ENCODE peak calls at places on chromosomes 3 and 15, in four cellular contexts. Q, P, B and S are unnamed samples. For H3K4me1, the result is how much of the 10 kb centered on the place peaks cover.

GRCh38 chr3:44045476-44046275 is 196.0 kb upstream of the TOPAZ1 start:
- DNase-seq in Q (peak), P (peak), B (no peak), S (no peak)

GRCh38 chr3:197516517-197516889 is 39.3 kb downstream of the BDH1 start:
- DNase-seq in Q (no peak), P (peak), B (peak), S (peak)

GRCh38 chr15:36156855-36157521 is 422.4 kb upstream of the CDIN1 start:
- DNase-seq in Q (no peak), P (peak), B (no peak), S (no peak)

GRCh38 chr3:196740476-196741400 is 1.1 kb downstream of the PAK2 start:
- DNase-seq in Q (no peak), P (peak), B (peak), S (peak)

GRCh38 chr3:50121416-50122032 is 32.8 kb downstream of the RBM5 start:
- DNase-seq in Q (peak), P (peak), B (peak), S (peak)

GRCh38 chr15:99390667-99391066 is 139.4 kb downstream of the LRRC28 start:
- DNase-seq in Q (no peak), P (no peak), B (no peak), S (no peak)

GRCh38 chr3:142863010-142863787 is 25.7 kb downstream of the PCOLCE2 start:
- DNase-seq in Q (no peak), P (peak), B (peak), S (no peak)

GRCh38 chr3:156187146-156187769 is 66.9 kb downstream of the KCNAB1 start:
- DNase-seq in Q (no peak), P (peak), B (peak), S (no peak)

GRCh38 chr15:88985547-88986393 is 72.6 kb upstream of the MFGE8 start:
- DNase-seq in Q (no peak), P (no peak), B (no peak), S (no peak)

GRCh38 chr3:58490860-58491501 is 915 bp upstream of the KCTD6 start:
- DNase-seq in Q (no peak), P (no peak), B (no peak), S (no peak)

GRCh38 chr3:152385761-152386160 is 117.0 kb downstream of the MBNL1 start:
- DNase-seq in Q (no peak), P (peak), B (no peak), S (peak)

GRCh38 chr3:34408088-34408487 is 609.7 kb downstream of the PDCD6IP start:
- DNase-seq in Q (no peak), P (no peak), B (no peak), S (no peak)

GRCh38 chr3:23667536-23668429 is 138.0 kb upstream of the UBE2E1 start:
- DNase-seq in Q (no peak), P (peak), B (no peak), S (peak)

GRCh38 chr3:123027292-123028232 is at the start of gene SEMA5B:
- DNase-seq in Q (no peak), P (peak), B (no peak), S (no peak)

GRCh38 chr3:167437428-167438139 is 36.3 kb downstream of the SERPINI2 start:
- DNase-seq in Q (no peak), P (no peak), B (no peak), S (no peak)

GRCh38 chr15:100879461-100880138 is at the start of gene ALDH1A3:
- DNase-seq in Q (peak), P (peak), B (no peak), S (no peak)

GRCh38 chr3:60636846-60637245 is 614.4 kb downstream of the FHIT start:
- DNase-seq in Q (no peak), P (peak), B (no peak), S (no peak)

GRCh38 chr15:61053401-61053800 is 175.7 kb downstream of the RORA start:
- DNase-seq in Q (no peak), P (no peak), B (no peak), S (no peak)

GRCh38 chr3:180280601-180281000 is 243.9 kb upstream of the PEX5L start:
- DNase-seq in Q (no peak), P (peak), B (no peak), S (no peak)

GRCh38 chr3:185760550-185760949 is 64.3 kb downstream of the IGF2BP2 start:
- DNase-seq in Q (no peak), P (no peak), B (no peak), S (no peak)

GRCh38 chr3:151156618-151157216 is 46.3 kb downstream of the GPR171 start:
- DNase-seq in Q (no peak), P (peak), B (no peak), S (peak)

GRCh38 chr3:102123590-102124190 is 274.4 kb downstream of the NFKBIZ start:
- DNase-seq in Q (no peak), P (peak), B (peak), S (no peak)

GRCh38 chr15:34336333-34336732 is 1.2 kb downstream of the SLC12A6 start:
- DNase-seq in Q (no peak), P (no peak), B (no peak), S (no peak)

GRCh38 chr3:6806991-6807390 is 53.9 kb upstream of the GRM7 start:
- DNase-seq in Q (no peak), P (peak), B (no peak), S (no peak)

GRCh38 chr15:101207867-101208288 is 44.0 kb downstream of the CHSY1 start:
- DNase-seq in Q (no peak), P (peak), B (peak), S (no peak)

GRCh38 chr3:116087431-116087830 is 357.9 kb downstream of the LSAMP start:
- DNase-seq in Q (no peak), P (no peak), B (no peak), S (no peak)

GRCh38 chr3:147318900-147319299 is 87.4 kb downstream of the ZIC4 start:
- DNase-seq in Q (no peak), P (no peak), B (no peak), S (no peak)

DNA sequence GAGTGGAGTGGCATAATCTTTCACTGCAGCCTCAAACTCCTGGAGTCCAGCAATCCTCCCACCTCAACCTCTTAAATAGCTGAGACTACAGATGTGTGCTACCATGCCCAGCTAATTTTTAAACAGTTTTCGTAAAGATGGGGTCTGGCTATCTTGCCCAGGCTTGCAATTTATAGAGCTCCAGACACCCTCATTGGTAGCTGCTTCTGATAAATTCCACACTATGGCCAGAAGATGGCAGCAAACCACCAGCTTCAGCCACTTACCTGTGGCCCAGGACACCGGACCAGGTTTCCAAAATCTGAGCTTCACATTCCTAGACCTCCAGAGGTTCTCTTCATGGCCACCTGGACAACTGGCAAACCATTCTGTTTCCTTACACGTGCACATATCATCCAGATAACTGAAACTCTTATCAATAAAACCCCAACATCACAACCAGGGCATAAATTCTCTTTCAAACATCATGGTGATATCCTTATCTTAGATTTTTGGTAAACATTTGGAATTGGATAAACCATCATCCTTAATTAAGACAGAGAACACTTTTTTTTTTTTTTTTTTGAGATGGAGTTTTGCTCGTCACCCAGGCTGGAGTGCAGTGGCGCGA is 28.9 kb downstream of the FBXW12 start:
- DNase-seq in Q (peak), P (peak), B (peak), S (no peak)
- H3K27ac ChIP-seq in Q (no peak), P (no peak), B (no peak), S (no peak)

GRCh38 chr3:177177670-177178295 is 19.5 kb downstream of the TBL1XR1 start:
- DNase-seq in Q (no peak), P (no peak), B (peak), S (no peak)

GRCh38 chr3:177179281-177180067 is 17.8 kb downstream of the TBL1XR1 start:
- DNase-seq in Q (no peak), P (peak), B (peak), S (no peak)

GRCh38 chr3:177181418-177181817 is 15.9 kb downstream of the TBL1XR1 start:
- DNase-seq in Q (no peak), P (no peak), B (no peak), S (no peak)

GRCh38 chr3:177182352-177182751 is 14.9 kb downstream of the TBL1XR1 start:
- DNase-seq in Q (no peak), P (no peak), B (no peak), S (no peak)

DNA sequence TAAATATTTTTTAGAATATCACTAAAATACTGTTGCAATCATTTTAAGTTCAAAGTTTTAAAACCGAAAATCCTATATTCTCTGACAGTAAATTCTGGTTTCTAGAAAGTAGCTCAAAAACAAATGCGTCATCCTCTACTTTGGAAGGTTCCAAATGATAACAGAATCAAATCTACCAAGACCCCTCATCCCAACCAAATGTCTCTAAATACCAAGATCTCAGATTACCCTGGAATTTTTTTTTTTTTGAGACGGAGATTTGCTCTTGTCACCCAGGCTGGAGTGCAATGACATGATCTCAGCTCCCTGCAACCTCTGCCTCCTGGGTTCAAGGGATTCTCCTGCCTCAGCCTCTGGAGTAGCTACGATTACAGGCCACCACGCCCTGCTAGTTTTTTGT is 16.8 kb downstream of the TBL1XR1 start:
- DNase-seq in Q (no peak), P (no peak), B (no peak), S (no peak)
- H3K4me1 ChIP-seq in Q (under half), P (under half), B (under half), S (under half)

GRCh38 chr15:48388937-48389309 is 57.7 kb downstream of the DUT start:
- DNase-seq in Q (no peak), P (peak), B (no peak), S (no peak)
- H3K27ac ChIP-seq in Q (no peak), P (no peak), B (no peak), S (no peak)

GRCh38 chr3:177441281-177441812 is 244.1 kb upstream of the TBL1XR1 start:
- DNase-seq in Q (no peak), P (peak), B (no peak), S (no peak)

GRCh38 chr3:177441813-177442646 is 244.7 kb upstream of the TBL1XR1 start:
- DNase-seq in Q (no peak), P (peak), B (no peak), S (no peak)

GRCh38 chr3:177446160-177446559 is 248.9 kb upstream of the TBL1XR1 start:
- DNase-seq in Q (no peak), P (no peak), B (no peak), S (no peak)

GRCh38 chr3:177445591-177445990 is 248.3 kb upstream of the TBL1XR1 start:
- DNase-seq in Q (no peak), P (no peak), B (no peak), S (no peak)

DNA sequence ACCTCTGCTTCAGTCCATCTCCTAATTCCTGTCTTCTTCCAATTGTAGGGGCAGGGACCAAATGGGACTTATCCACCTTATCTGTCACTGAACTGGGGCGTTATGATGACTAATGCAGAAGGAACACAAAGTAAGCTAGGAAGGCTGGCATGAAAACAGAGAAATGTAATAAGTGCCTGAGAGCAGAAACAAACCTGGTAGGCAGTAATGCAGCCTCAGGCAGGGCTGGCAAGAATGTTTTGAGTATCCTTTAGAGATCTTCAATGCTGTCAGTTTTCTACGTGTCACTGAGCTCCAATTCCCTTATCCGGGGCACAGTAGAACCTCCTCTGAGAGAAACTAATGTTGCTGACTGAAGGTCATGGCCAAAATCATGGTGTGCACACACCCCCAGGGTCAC is 246.2 kb upstream of the TBL1XR1 start:
- DNase-seq in Q (no peak), P (peak), B (no peak), S (peak)
- H3K4me1 ChIP-seq in Q (under half), P (under half), B (under half), S (under half)